ENCODE peak calls at places on chromosome 15, in five cellular contexts. One of them, this sample, is unnamed.

GRCh38 chr15:61038387-61038786 is 190.7 kb downstream of the RORA start:
- DNase-seq in testis: peak; percentile 47
- DNase-seq in aorta: no peak
- DNase-seq in heart right ventricle: no peak
- DNase-seq in kidney: no peak
- DNase-seq in this sample: peak; percentile 63

GRCh38 chr15:59993041-59993750 is 10.9 kb upstream of the FOXB1 start:
- DNase-seq in testis: no peak
- DNase-seq in aorta: peak; percentile 71
- DNase-seq in heart right ventricle: no peak
- DNase-seq in kidney: no peak
- DNase-seq in this sample: no peak

GRCh38 chr15:68561901-68562300 is 16.9 kb upstream of the CORO2B start:
- DNase-seq in testis: no peak
- DNase-seq in aorta: peak; percentile 40
- DNase-seq in heart right ventricle: no peak
- DNase-seq in kidney: peak; percentile 23
- DNase-seq in this sample: no peak

GRCh38 chr15:86139828-86140227 is 60.2 kb downstream of the AGBL1 start:
- DNase-seq in testis: peak; percentile 24
- DNase-seq in aorta: no peak
- DNase-seq in heart right ventricle: no peak
- DNase-seq in kidney: no peak
- DNase-seq in this sample: peak; percentile 36

GRCh38 chr15:33098082-33099058 is 96.1 kb downstream of the FMN1 start:
- DNase-seq in testis: no peak
- DNase-seq in aorta: no peak
- DNase-seq in heart right ventricle: no peak
- DNase-seq in kidney: no peak
- DNase-seq in this sample: no peak

GRCh38 chr15:77734306-77734705 is 101.6 kb upstream of the LINGO1 start:
- DNase-seq in testis: no peak
- DNase-seq in aorta: no peak
- DNase-seq in heart right ventricle: no peak
- DNase-seq in kidney: no peak
- DNase-seq in this sample: no peak

GRCh38 chr15:58568157-58568571 is 136.4 kb downstream of the LIPC start:
- DNase-seq in testis: no peak
- DNase-seq in aorta: no peak
- DNase-seq in heart right ventricle: no peak
- DNase-seq in kidney: no peak
- DNase-seq in this sample: peak; percentile 28

GRCh38 chr15:67998599-67999122 is 55.5 kb upstream of the PIAS1 start:
- DNase-seq in testis: no peak
- DNase-seq in aorta: no peak
- DNase-seq in heart right ventricle: peak; percentile 17
- DNase-seq in kidney: no peak
- DNase-seq in this sample: no peak

GRCh38 chr15:89874926-89875564 is 18.7 kb downstream of the AP3S2 start:
- DNase-seq in testis: peak; percentile 86
- DNase-seq in aorta: peak; percentile 94
- DNase-seq in heart right ventricle: peak; percentile 84
- DNase-seq in kidney: peak; percentile 90
- DNase-seq in this sample: peak; percentile 88

GRCh38 chr15:61003683-61004299 is 225.3 kb downstream of the RORA start:
- DNase-seq in testis: no peak
- DNase-seq in aorta: no peak
- DNase-seq in heart right ventricle: no peak
- DNase-seq in kidney: no peak
- DNase-seq in this sample: no peak

GRCh38 chr15:57947781-57948180 is 117.7 kb downstream of the ALDH1A2 start:
- DNase-seq in testis: peak; percentile 60
- DNase-seq in aorta: no peak
- DNase-seq in heart right ventricle: peak; percentile 36
- DNase-seq in kidney: no peak
- DNase-seq in this sample: peak; percentile 24

GRCh38 chr15:85689729-85690128 is 105.0 kb downstream of the KLHL25 start:
- DNase-seq in testis: peak; percentile 75
- DNase-seq in aorta: no peak
- DNase-seq in heart right ventricle: no peak
- DNase-seq in kidney: no peak
- DNase-seq in this sample: no peak

GRCh38 chr15:99452728-99453643 is 112.8 kb upstream of the MEF2A start:
- DNase-seq in testis: peak; percentile 66
- DNase-seq in aorta: peak; percentile 93
- DNase-seq in heart right ventricle: peak; percentile 90
- DNase-seq in kidney: peak; percentile 95
- DNase-seq in this sample: peak; percentile 60

GRCh38 chr15:31476411-31476810 is 149.8 kb downstream of the KLF13 start:
- DNase-seq in testis: peak; percentile 9
- DNase-seq in aorta: no peak
- DNase-seq in heart right ventricle: no peak
- DNase-seq in kidney: peak; percentile 21
- DNase-seq in this sample: no peak

GRCh38 chr15:53110999-53111398 is 320.9 kb upstream of the ONECUT1 start:
- DNase-seq in testis: no peak
- DNase-seq in aorta: no peak
- DNase-seq in heart right ventricle: no peak
- DNase-seq in kidney: no peak
- DNase-seq in this sample: no peak

GRCh38 chr15:60585743-60586708 is 107.1 kb upstream of the ICE2 start:
- DNase-seq in testis: peak; percentile 77
- DNase-seq in aorta: no peak
- DNase-seq in heart right ventricle: no peak
- DNase-seq in kidney: no peak
- DNase-seq in this sample: peak; percentile 60

GRCh38 chr15:42141795-42142667 is 14.4 kb downstream of the PLA2G4F start:
- DNase-seq in testis: no peak
- DNase-seq in aorta: peak; percentile 63
- DNase-seq in heart right ventricle: no peak
- DNase-seq in kidney: peak; percentile 59
- DNase-seq in this sample: no peak

GRCh38 chr15:92610101-92610520 is 45.5 kb downstream of the FAM174B start:
- DNase-seq in testis: no peak
- DNase-seq in aorta: no peak
- DNase-seq in heart right ventricle: no peak
- DNase-seq in kidney: no peak
- DNase-seq in this sample: no peak

GRCh38 chr15:72136170-72137051 is 18.2 kb downstream of the SENP8 start:
- DNase-seq in testis: no peak
- DNase-seq in aorta: no peak
- DNase-seq in heart right ventricle: no peak
- DNase-seq in kidney: no peak
- DNase-seq in this sample: no peak

GRCh38 chr15:92817339-92817886 is 82.7 kb upstream of the CHD2 start:
- DNase-seq in testis: no peak
- DNase-seq in aorta: no peak
- DNase-seq in heart right ventricle: no peak
- DNase-seq in kidney: no peak
- DNase-seq in this sample: no peak

GRCh38 chr15:63531586-63531985 is 27.2 kb downstream of the USP3 start:
- DNase-seq in testis: no peak
- DNase-seq in aorta: no peak
- DNase-seq in heart right ventricle: no peak
- DNase-seq in kidney: no peak
- DNase-seq in this sample: no peak

GRCh38 chr15:74320358-74321247 is 46.8 kb downstream of the CYP11A1 start:
- DNase-seq in testis: peak; percentile 59
- DNase-seq in aorta: peak; percentile 85
- DNase-seq in heart right ventricle: peak; percentile 55
- DNase-seq in kidney: no peak
- DNase-seq in this sample: peak; percentile 91

GRCh38 chr15:82139823-82140268 is 94.0 kb upstream of the MEX3B start:
- DNase-seq in testis: no peak
- DNase-seq in aorta: no peak
- DNase-seq in heart right ventricle: no peak
- DNase-seq in kidney: no peak
- DNase-seq in this sample: no peak

GRCh38 chr15:56794923-56795329 is 61.6 kb upstream of the ZNF280D start:
- DNase-seq in testis: no peak
- DNase-seq in aorta: no peak
- DNase-seq in heart right ventricle: no peak
- DNase-seq in kidney: no peak
- DNase-seq in this sample: no peak

GRCh38 chr15:80695911-80696651 is 971 bp downstream of the ABHD17C start:
- DNase-seq in testis: peak; percentile 38
- DNase-seq in aorta: no peak
- DNase-seq in heart right ventricle: peak; percentile 16
- DNase-seq in kidney: peak; percentile 84
- DNase-seq in this sample: no peak

GRCh38 chr15:62150445-62150844 is 14.6 kb downstream of the C2CD4B start:
- DNase-seq in testis: no peak
- DNase-seq in aorta: no peak
- DNase-seq in heart right ventricle: no peak
- DNase-seq in kidney: no peak
- DNase-seq in this sample: no peak

GRCh38 chr15:43493687-43494472 is 924 bp upstream of the TP53BP1 start:
- DNase-seq in testis: no peak
- DNase-seq in aorta: no peak
- DNase-seq in heart right ventricle: no peak
- DNase-seq in kidney: no peak
- DNase-seq in this sample: no peak

GRCh38 chr15:56307180-56307579 is 58.0 kb upstream of the TEX9 start:
- DNase-seq in testis: no peak
- DNase-seq in aorta: no peak
- DNase-seq in heart right ventricle: no peak
- DNase-seq in kidney: no peak
- DNase-seq in this sample: no peak

GRCh38 chr15:85639752-85640381 is 154.9 kb downstream of the KLHL25 start:
- DNase-seq in testis: no peak
- DNase-seq in aorta: no peak
- DNase-seq in heart right ventricle: no peak
- DNase-seq in kidney: no peak
- DNase-seq in this sample: no peak

GRCh38 chr15:39638041-39638440 is 57.2 kb downstream of the THBS1 start:
- DNase-seq in testis: no peak
- DNase-seq in aorta: no peak
- DNase-seq in heart right ventricle: no peak
- DNase-seq in kidney: no peak
- DNase-seq in this sample: no peak

GRCh38 chr15:77417642-77418041 is 2.3 kb downstream of the PEAK1 start:
- DNase-seq in testis: no peak
- DNase-seq in aorta: no peak
- DNase-seq in heart right ventricle: no peak
- DNase-seq in kidney: no peak
- DNase-seq in this sample: no peak

GRCh38 chr15:74134387-74135027 is 4.1 kb downstream of the ISLR2 start:
- DNase-seq in testis: peak; percentile 60
- DNase-seq in aorta: peak; percentile 85
- DNase-seq in heart right ventricle: peak; percentile 66
- DNase-seq in kidney: peak; percentile 83
- DNase-seq in this sample: no peak

GRCh38 chr15:41968738-41969137 is 3.6 kb downstream of the EHD4 start:
- DNase-seq in testis: no peak
- DNase-seq in aorta: no peak
- DNase-seq in heart right ventricle: no peak
- DNase-seq in kidney: no peak
- DNase-seq in this sample: no peak

GRCh38 chr15:38040615-38041014 is 106.2 kb downstream of the TMCO5A start:
- DNase-seq in testis: no peak
- DNase-seq in aorta: no peak
- DNase-seq in heart right ventricle: no peak
- DNase-seq in kidney: no peak
- DNase-seq in this sample: no peak
- H3K4me1 ChIP-seq in testis: peaks cover 13% of the 10 kb centered on the region
- H3K4me1 ChIP-seq in aorta: no peaks in the 10 kb centered on the region
- H3K4me1 ChIP-seq in heart right ventricle: peaks cover 16% of the 10 kb centered on the region
- H3K4me1 ChIP-seq in kidney: no peaks in the 10 kb centered on the region
- H3K4me1 ChIP-seq in this sample: no peaks in the 10 kb centered on the region

GRCh38 chr15:38564557-38565286 is at the start of gene RASGRP1:
- DNase-seq in testis: peak; percentile 76
- DNase-seq in aorta: peak; percentile 91
- DNase-seq in heart right ventricle: peak; percentile 61
- DNase-seq in kidney: peak; percentile 89
- DNase-seq in this sample: peak; percentile 74

GRCh38 chr15:38563723-38564519 is 693 bp downstream of the RASGRP1 start:
- DNase-seq in testis: peak; percentile 85
- DNase-seq in aorta: peak; percentile 88
- DNase-seq in heart right ventricle: peak; percentile 72
- DNase-seq in kidney: peak; percentile 90
- DNase-seq in this sample: peak; percentile 65

GRCh38 chr15:38562278-38562677 is 2.3 kb downstream of the RASGRP1 start:
- DNase-seq in testis: no peak
- DNase-seq in aorta: no peak
- DNase-seq in heart right ventricle: no peak
- DNase-seq in kidney: no peak
- DNase-seq in this sample: no peak

GRCh38 chr15:38560456-38560926 is 4.1 kb downstream of the RASGRP1 start:
- DNase-seq in testis: no peak
- DNase-seq in aorta: no peak
- DNase-seq in heart right ventricle: no peak
- DNase-seq in kidney: no peak
- DNase-seq in this sample: no peak

GRCh38 chr15:38565287-38565670 is 665 bp upstream of the RASGRP1 start:
- DNase-seq in testis: peak; percentile 19
- DNase-seq in aorta: no peak
- DNase-seq in heart right ventricle: no peak
- DNase-seq in kidney: peak; percentile 72
- DNase-seq in this sample: no peak
- H3K4me3 ChIP-seq in testis: peak overlapping the region; percentile 68
- H3K4me3 ChIP-seq in aorta: no peak overlapping the region
- H3K4me3 ChIP-seq in heart right ventricle: no peak overlapping the region
- H3K4me3 ChIP-seq in kidney: peak overlapping the region; percentile 57
- H3K4me3 ChIP-seq in this sample: no peak overlapping the region

GRCh38 chr15:34654625-34655024 is 71.2 kb upstream of the GOLGA8B start:
- DNase-seq in testis: no peak
- DNase-seq in aorta: no peak
- DNase-seq in heart right ventricle: no peak
- DNase-seq in kidney: no peak
- DNase-seq in this sample: no peak
- H3K4me1 ChIP-seq in testis: no peaks in the 10 kb centered on the region
- H3K4me1 ChIP-seq in aorta: no peaks in the 10 kb centered on the region
- H3K4me1 ChIP-seq in heart right ventricle: no peaks in the 10 kb centered on the region
- H3K4me1 ChIP-seq in kidney: no peaks in the 10 kb centered on the region
- H3K4me1 ChIP-seq in this sample: no peaks in the 10 kb centered on the region

DNA sequence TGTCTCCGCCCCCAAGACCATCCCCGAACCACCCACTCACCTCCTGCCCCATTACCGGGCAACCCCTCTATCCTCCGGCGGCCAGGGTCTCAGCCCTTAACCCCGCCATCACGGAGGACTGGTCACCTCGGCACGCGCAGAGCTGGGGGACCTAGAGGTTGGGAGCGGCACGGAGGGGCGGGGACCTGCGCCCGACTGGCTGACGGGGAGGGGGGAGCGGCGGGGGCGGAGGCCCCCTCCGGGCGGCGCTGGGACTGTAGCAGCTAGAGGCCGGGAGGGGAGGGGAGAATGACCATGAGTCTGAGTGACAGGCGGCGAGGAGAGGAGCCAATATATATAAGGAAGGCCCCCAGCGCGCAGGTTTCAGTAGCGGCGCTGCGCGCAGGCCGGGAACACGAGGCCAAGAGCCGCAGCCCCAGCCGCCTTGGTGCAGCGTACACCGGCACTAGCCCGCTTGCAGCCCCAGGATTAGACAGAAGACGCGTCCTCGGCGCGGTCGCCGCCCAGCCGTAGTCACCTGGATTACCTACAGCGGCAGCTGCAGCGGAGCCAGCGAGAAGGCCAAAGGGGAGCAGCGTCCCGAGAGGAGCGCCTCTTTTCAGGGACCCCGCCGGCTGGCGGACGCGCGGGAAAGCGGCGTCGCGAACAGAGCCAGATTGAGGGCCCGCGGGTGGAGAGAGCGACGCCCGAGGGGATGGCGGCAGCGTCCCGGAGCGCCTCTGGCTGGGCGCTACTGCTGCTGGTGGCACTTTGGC is at the start of gene DLL4:
- DNase-seq in testis: no peak
- DNase-seq in aorta: peak; percentile 83
- DNase-seq in heart right ventricle: peak; percentile 72
- DNase-seq in kidney: peak; percentile 90
- DNase-seq in this sample: peak; percentile 64
- H3K4me3 ChIP-seq in testis: peak within 1 kb of the TSS; percentile 53
- H3K4me3 ChIP-seq in aorta: peak within 1 kb of the TSS; percentile 27
- H3K4me3 ChIP-seq in heart right ventricle: peak within 1 kb of the TSS; percentile 87
- H3K4me3 ChIP-seq in kidney: peak within 1 kb of the TSS; percentile 61
- H3K4me3 ChIP-seq in this sample: peak within 1 kb of the TSS; percentile 55

This sample was measured in BE2C.